ENCODE peak calls at places on chromosomes 12 and 14, in four cellular contexts. Q, B, D and J are unnamed samples. For H3K27me3, the result is how much of the 10 kb centered on the place peaks cover.

GRCh38 chr12:52834727-52835001 is 553 bp upstream of the KRT79 start:
- DNase-seq in Q (no peak), B (no peak), D (no peak), J (no peak)

GRCh38 chr12:88247241-88247643 is 105.1 kb downstream of the TMTC3 start:
- DNase-seq in Q (peak), B (peak), D (no peak), J (no peak)

GRCh38 chr14:61575751-61576150 is 119.6 kb upstream of the HIF1A start:
- DNase-seq in Q (no peak), B (no peak), D (no peak), J (no peak)

GRCh38 chr14:21039585-21040369 is 2.4 kb upstream of the RNASE7 start:
- DNase-seq in Q (peak), B (peak), D (no peak), J (peak)

GRCh38 chr12:40446385-40446784 is 221.6 kb downstream of the LRRK2 start:
- DNase-seq in Q (no peak), B (no peak), D (no peak), J (peak)

GRCh38 chr12:132249747-132250478 is 79.5 kb downstream of the GALNT9 start:
- DNase-seq in Q (no peak), B (no peak), D (no peak), J (no peak)

GRCh38 chr14:105065280-105066228 is at the start of gene GPR132:
- DNase-seq in Q (peak), B (peak), D (peak), J (peak)

GRCh38 chr14:61103541-61104339 is 122.7 kb downstream of the SLC38A6 start:
- DNase-seq in Q (peak), B (peak), D (peak), J (no peak)

GRCh38 chr12:3353621-3354020 is 137.4 kb upstream of the PRMT8 start:
- DNase-seq in Q (no peak), B (no peak), D (no peak), J (no peak)

GRCh38 chr12:12779529-12779928 is 5.9 kb upstream of the APOLD1 start:
- DNase-seq in Q (peak), B (peak), D (no peak), J (no peak)

GRCh38 chr12:132395908-132396305 is 66.5 kb upstream of the GALNT9 start:
- DNase-seq in Q (no peak), B (no peak), D (peak), J (no peak)

GRCh38 chr12:63752283-63752682 is 27.4 kb upstream of the RXYLT1 start:
- DNase-seq in Q (no peak), B (no peak), D (no peak), J (peak)

GRCh38 chr14:91299483-91300115 is 55.1 kb upstream of the GPR68 start:
- DNase-seq in Q (no peak), B (peak), D (no peak), J (no peak)

GRCh38 chr14:59305836-59306555 is 117.5 kb downstream of the DAAM1 start:
- DNase-seq in Q (peak), B (peak), D (no peak), J (no peak)

GRCh38 chr12:93229494-93230310 is 148.0 kb upstream of the NUDT4 start:
- DNase-seq in Q (peak), B (peak), D (no peak), J (no peak)

GRCh38 chr14:44529026-44529425 is 21.9 kb upstream of the FSCB start:
- DNase-seq in Q (peak), B (peak), D (no peak), J (no peak)

GRCh38 chr14:27409936-27410335 is 812.1 kb upstream of the NOVA1 start:
- DNase-seq in Q (no peak), B (peak), D (no peak), J (no peak)

GRCh38 chr14:103136388-103137271 is 13.4 kb downstream of the TNFAIP2 start:
- DNase-seq in Q (peak), B (peak), D (peak), J (no peak)

GRCh38 chr12:104588048-104588942 is 131.5 kb downstream of the CHST11 start:
- DNase-seq in Q (peak), B (peak), D (no peak), J (no peak)

GRCh38 chr14:92794547-92794941 is 439 bp downstream of the GOLGA5 start:
- DNase-seq in Q (peak), B (peak), D (no peak), J (no peak)

GRCh38 chr14:104820669-104821228 is 19.8 kb downstream of the ZBTB42 start:
- DNase-seq in Q (peak), B (peak), D (peak), J (no peak)

GRCh38 chr14:70268760-70269159 is 80.0 kb upstream of the SLC8A3 start:
- DNase-seq in Q (no peak), B (no peak), D (no peak), J (no peak)

GRCh38 chr14:52342849-52343606 is 28.9 kb downstream of the PTGER2 start:
- DNase-seq in Q (peak), B (peak), D (no peak), J (no peak)

GRCh38 chr12:11085419-11085818 is 6.7 kb downstream of the TAS2R43 start:
- DNase-seq in Q (no peak), B (peak), D (no peak), J (no peak)

GRCh38 chr12:72471806-72472205 is 199.6 kb downstream of the TRHDE start:
- DNase-seq in Q (no peak), B (no peak), D (no peak), J (no peak)

GRCh38 chr12:85866929-85867776 is 6.9 kb upstream of the NTS start:
- DNase-seq in Q (peak), B (peak), D (no peak), J (peak)

GRCh38 chr12:52872644-52873384 is 24.0 kb upstream of the KRT78 start:
- DNase-seq in Q (no peak), B (no peak), D (no peak), J (no peak)

GRCh38 chr12:91877461-91878230 is 268.0 kb downstream of the BTG1 start:
- DNase-seq in Q (no peak), B (no peak), D (no peak), J (no peak)

GRCh38 chr12:41932470-41932991 is 212.1 kb downstream of the GXYLT1 start:
- DNase-seq in Q (peak), B (peak), D (peak), J (no peak)

GRCh38 chr12:48182659-48183058 is 785 bp upstream of the CCDC184 start:
- DNase-seq in Q (no peak), B (no peak), D (no peak), J (no peak)
- H3K27me3 ChIP-seq in Q (half or more), B (half or more), D (half or more), J (under half)

GRCh38 chr14:75479770-75480600 is 42.3 kb upstream of the BATF start:
- DNase-seq in Q (no peak), B (no peak), D (no peak), J (no peak)

GRCh38 chr14:75477881-75478280 is 44.4 kb upstream of the BATF start:
- DNase-seq in Q (no peak), B (no peak), D (no peak), J (no peak)

GRCh38 chr14:75471059-75471458 is 43.2 kb downstream of the JDP2 start:
- DNase-seq in Q (no peak), B (no peak), D (no peak), J (no peak)

GRCh38 chr14:75482366-75482765 is 39.9 kb upstream of the BATF start:
- DNase-seq in Q (no peak), B (no peak), D (no peak), J (no peak)

GRCh38 chr14:75476274-75476995 is 45.8 kb upstream of the BATF start:
- DNase-seq in Q (peak), B (peak), D (peak), J (no peak)
- H3K4me3 ChIP-seq in Q (no peak), B (no peak), D (no peak), J (no peak)

DNA sequence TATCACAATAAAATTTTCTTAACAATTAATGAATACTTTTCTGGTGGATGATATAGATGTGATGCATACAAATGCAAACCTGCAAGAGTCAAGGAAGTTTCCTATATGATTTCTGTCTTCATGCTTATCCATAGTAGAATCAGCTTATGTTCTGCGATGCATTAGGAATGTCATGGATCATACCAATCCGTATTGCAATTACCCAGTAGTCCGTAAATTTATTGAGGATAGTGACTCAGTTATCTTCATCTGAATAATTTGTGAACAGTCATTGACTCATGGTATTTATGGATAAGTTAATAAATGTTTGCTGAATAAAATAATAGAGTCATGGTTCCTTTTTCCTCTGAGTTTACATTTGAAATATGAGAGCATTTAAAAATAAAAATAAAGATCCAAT is 483.4 kb downstream of the LRFN5 start:
- DNase-seq in Q (no peak), B (no peak), D (no peak), J (no peak)
- H3K27me3 ChIP-seq in Q (under half), B (under half), D (under half), J (under half)

DNA sequence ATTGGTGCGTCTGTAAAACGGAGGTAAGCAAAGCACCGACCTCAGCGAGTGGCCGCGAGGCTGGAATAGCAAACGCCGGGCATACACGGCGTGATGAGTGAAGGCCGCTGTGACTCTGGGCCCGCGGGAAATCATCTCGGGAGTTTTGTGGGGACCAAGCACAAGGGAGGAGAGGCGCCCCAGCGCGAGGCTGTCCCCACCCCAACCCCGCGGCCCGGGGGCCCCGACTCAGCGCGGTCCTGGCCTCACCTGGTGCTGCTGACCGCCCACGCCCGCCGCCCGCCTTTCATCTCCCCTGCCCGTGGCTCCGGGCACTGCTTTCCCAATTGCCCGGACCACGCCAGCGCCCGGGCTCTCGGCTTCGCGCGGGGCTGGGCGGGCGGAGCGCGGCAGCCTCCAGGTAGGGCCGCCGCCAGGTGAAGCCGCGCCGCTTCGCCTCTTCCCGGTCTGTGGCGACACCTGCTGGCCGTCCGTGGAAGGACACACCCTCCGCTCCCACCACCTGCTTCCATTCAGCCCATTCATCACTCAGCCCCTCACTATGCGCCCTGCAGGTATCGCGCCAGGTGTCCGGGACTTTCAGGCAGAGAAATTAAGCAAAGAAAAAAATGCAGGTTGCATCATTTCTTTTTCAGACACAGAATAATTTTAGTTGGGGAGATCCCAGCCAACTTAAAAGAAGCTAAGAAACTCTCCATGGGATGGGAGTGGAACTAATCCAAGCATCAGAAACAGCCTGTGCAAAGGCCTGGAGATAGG is 360.4 kb downstream of the MED13L start:
- DNase-seq in Q (peak), B (no peak), D (peak), J (peak)
- H3K4me3 ChIP-seq in Q (peak), B (no peak), D (no peak), J (no peak)